ENCODE peak calls at places on chromosomes 6 and 20, in six cellular contexts. M, Q, Y, E, S and B are unnamed samples.

GRCh38 chr20:64039293-64040160 is 3.5 kb downstream of the C20orf204 start:
- DNase-seq in M (no peak), Q (no peak), Y (no peak), E (no peak), S (no peak), B (no peak)

GRCh38 chr6:44660561-44661220 is 273.2 kb downstream of the CDC5L start:
- DNase-seq in M (no peak), Q (no peak), Y (no peak), E (no peak), S (no peak), B (no peak)

GRCh38 chr20:48012401-48012974 is 227.2 kb upstream of the SULF2 start:
- DNase-seq in M (peak; percentile 96), Q (no peak), Y (no peak), E (no peak), S (no peak), B (no peak)

GRCh38 chr6:157253017-157253416 is 70.3 kb downstream of the TMEM242 start:
- DNase-seq in M (no peak), Q (no peak), Y (no peak), E (no peak), S (no peak), B (no peak)

GRCh38 chr6:64250126-64250525 is 614.5 kb downstream of the PHF3 start:
- DNase-seq in M (no peak), Q (no peak), Y (no peak), E (no peak), S (no peak), B (no peak)

GRCh38 chr6:84042603-84043002 is 9.0 kb downstream of the MRAP2 start:
- DNase-seq in M (no peak), Q (no peak), Y (no peak), E (no peak), S (no peak), B (no peak)

GRCh38 chr20:25244976-25245375 is 2.9 kb upstream of the PYGB start:
- DNase-seq in M (no peak), Q (no peak), Y (no peak), E (no peak), S (no peak), B (no peak)

GRCh38 chr6:54646069-54646468 is 200.5 kb upstream of the FAM83B start:
- DNase-seq in M (no peak), Q (no peak), Y (no peak), E (no peak), S (no peak), B (no peak)

GRCh38 chr20:6857929-6858328 is 90.4 kb downstream of the BMP2 start:
- DNase-seq in M (no peak), Q (no peak), Y (no peak), E (no peak), S (no peak), B (no peak)

GRCh38 chr6:67759001-67759400 is 876.1 kb upstream of the ADGRB3 start:
- DNase-seq in M (no peak), Q (no peak), Y (no peak), E (no peak), S (no peak), B (no peak)

GRCh38 chr6:98572579-98572978 is 261.8 kb upstream of the POU3F2 start:
- DNase-seq in M (no peak), Q (no peak), Y (no peak), E (no peak), S (no peak), B (no peak)

GRCh38 chr6:30957716-30958115 is 16.9 kb downstream of the MUCL3 start:
- DNase-seq in M (no peak), Q (no peak), Y (no peak), E (no peak), S (no peak), B (no peak)

GRCh38 chr6:170456334-170456733 is 96.8 kb downstream of the PSMB1 start:
- DNase-seq in M (no peak), Q (no peak), Y (no peak), E (no peak), S (no peak), B (no peak)

DNA sequence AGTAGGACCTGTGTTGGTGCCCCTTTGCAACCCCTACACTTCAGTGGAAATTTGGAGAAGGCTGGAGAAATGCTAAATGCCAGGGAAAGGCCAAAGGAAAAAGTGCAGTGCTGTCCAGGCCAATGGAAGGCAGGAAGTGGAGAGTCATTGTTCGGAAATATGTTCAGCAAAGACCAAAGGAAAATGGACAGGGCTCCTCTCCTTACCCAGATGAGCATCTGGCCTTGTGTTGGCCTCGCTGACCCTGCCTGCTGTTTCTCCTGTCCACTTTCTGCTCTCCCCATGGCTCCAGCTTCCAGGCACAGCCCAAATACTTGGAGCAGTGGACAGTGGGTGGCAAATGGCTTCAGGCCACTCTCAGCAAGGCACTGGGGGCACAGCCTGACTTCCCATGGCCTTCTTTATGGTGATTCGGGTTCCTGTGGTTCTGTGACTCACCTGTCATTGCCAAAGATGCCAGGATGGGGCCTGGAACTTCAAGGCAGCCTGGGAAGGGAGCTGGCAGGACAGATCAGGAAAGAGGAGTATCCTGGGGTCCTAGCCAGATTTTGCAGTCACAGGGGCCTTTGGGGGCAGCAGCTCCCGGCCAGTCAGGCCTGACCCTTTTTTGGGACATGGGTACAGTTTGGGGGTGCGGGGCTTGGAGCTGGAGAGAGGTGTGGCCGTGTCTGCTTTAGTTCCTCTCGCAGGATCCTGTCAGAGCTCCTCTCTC is 190.9 kb upstream of the SLC24A3 start:
- DNase-seq in M (no peak), Q (no peak), Y (no peak), E (no peak), S (no peak), B (no peak)
- H3K9me3 ChIP-seq in M (no peaks in the 10 kb centered on the region), Q (no peaks in the 10 kb centered on the region), Y (no peaks in the 10 kb centered on the region), E (no peaks in the 10 kb centered on the region), S (no peaks in the 10 kb centered on the region), B (no peaks in the 10 kb centered on the region)

GRCh38 chr6:160000280-160000704 is 31.4 kb downstream of the IGF2R start:
- DNase-seq in M (no peak), Q (no peak), Y (no peak), E (no peak), S (no peak), B (no peak)

GRCh38 chr6:160004419-160005160 is 35.7 kb downstream of the IGF2R start:
- DNase-seq in M (no peak), Q (no peak), Y (no peak), E (no peak), S (no peak), B (no peak)

GRCh38 chr6:160005211-160005610 is 36.3 kb downstream of the IGF2R start:
- DNase-seq in M (no peak), Q (no peak), Y (no peak), E (no peak), S (no peak), B (no peak)

GRCh38 chr6:160004018-160004417 is 35.1 kb downstream of the IGF2R start:
- DNase-seq in M (no peak), Q (no peak), Y (no peak), E (no peak), S (no peak), B (peak; percentile 38)

GRCh38 chr6:160002882-160003281 is 34.0 kb downstream of the IGF2R start:
- DNase-seq in M (no peak), Q (no peak), Y (no peak), E (no peak), S (no peak), B (no peak)
- H3K9me3 ChIP-seq in M (no peaks in the 10 kb centered on the region), Q (no peaks in the 10 kb centered on the region), Y (no peaks in the 10 kb centered on the region), E (no peaks in the 10 kb centered on the region), S (no peaks in the 10 kb centered on the region), B (no peaks in the 10 kb centered on the region)

GRCh38 chr6:42179956-42180335 is 6.8 kb downstream of the GUCA1A start:
- DNase-seq in M (no peak), Q (no peak), Y (no peak), E (no peak), S (no peak), B (no peak)

GRCh38 chr6:42185597-42185996 is 9.2 kb downstream of the GUCA1B start:
- DNase-seq in M (peak; percentile 21), Q (no peak), Y (no peak), E (no peak), S (no peak), B (no peak)

GRCh38 chr6:42188406-42188805 is 6.3 kb downstream of the GUCA1B start:
- DNase-seq in M (no peak), Q (no peak), Y (no peak), E (no peak), S (no peak), B (no peak)

GRCh38 chr6:42182101-42182500 is 8.9 kb downstream of the GUCA1A start:
- DNase-seq in M (no peak), Q (no peak), Y (no peak), E (no peak), S (no peak), B (no peak)

GRCh38 chr6:42184475-42184874 is 10.3 kb downstream of the GUCA1B start:
- DNase-seq in M (no peak), Q (no peak), Y (no peak), E (no peak), S (no peak), B (no peak)
- H3K9me3 ChIP-seq in M (no peaks in the 10 kb centered on the region), Q (no peaks in the 10 kb centered on the region), Y (no peaks in the 10 kb centered on the region), E (no peaks in the 10 kb centered on the region), S (no peaks in the 10 kb centered on the region), B (no peaks in the 10 kb centered on the region)

GRCh38 chr20:49285233-49285668 is 7.4 kb upstream of the ZNFX1 start:
- DNase-seq in M (no peak), Q (no peak), Y (no peak), E (no peak), S (no peak), B (no peak)
- H3K9me3 ChIP-seq in M (no peaks in the 10 kb centered on the region), Q (peaks cover 29% of the 10 kb centered on the region), Y (peaks cover 55% of the 10 kb centered on the region), E (peaks cover 85% of the 10 kb centered on the region), S (peaks cover 30% of the 10 kb centered on the region), B (peaks cover 69% of the 10 kb centered on the region)

GRCh38 chr6:159525445-159526031 is 167.5 kb downstream of the SOD2 start:
- DNase-seq in M (no peak), Q (no peak), Y (no peak), E (no peak), S (no peak), B (no peak)
- H3K9me3 ChIP-seq in M (no peaks in the 10 kb centered on the region), Q (no peaks in the 10 kb centered on the region), Y (no peaks in the 10 kb centered on the region), E (no peaks in the 10 kb centered on the region), S (no peaks in the 10 kb centered on the region), B (no peaks in the 10 kb centered on the region)